ENCODE peak calls at places on chromosome 12, in seven cellular contexts. P is fibroblast of pulmonary artery; D is WTC11; T is MCF 10A; N is CD8-positive, alpha-beta T cell; U is PC-9; B is heart right ventricle. C is an unnamed sample.

GRCh38 chr12:14756331-14757143 is 46.7 kb downstream of the WBP11 start:
- DNase-seq in B (no peak), N (no peak), P (peak; percentile 20), T (no peak), D (peak; percentile 64), U (no peak), C (no peak)

GRCh38 chr12:87756721-87757120 is 272.5 kb downstream of the C12orf50 start:
- DNase-seq in D (no peak), U (no peak), B (no peak), N (no peak), T (peak; percentile 56), P (peak; percentile 38), C (no peak)

GRCh38 chr12:22100952-22101748 is 55.1 kb downstream of the CMAS start:
- DNase-seq in B (peak; percentile 54), N (peak; percentile 8), U (peak; percentile 11), P (peak; percentile 85), T (peak; percentile 82), D (peak; percentile 44), C (no peak)

GRCh38 chr12:111428728-111429175 is 23.0 kb downstream of the SH2B3 start:
- DNase-seq in N (no peak), B (peak; percentile 83), P (peak; percentile 36), T (no peak), U (no peak), D (no peak), C (no peak)

GRCh38 chr12:42346603-42347002 is 20.6 kb downstream of the PPHLN1 start:
- DNase-seq in U (no peak), T (no peak), N (no peak), B (no peak), D (no peak), P (no peak), C (no peak)

GRCh38 chr12:76144253-76144564 is 59.7 kb upstream of the NAP1L1 start:
- DNase-seq in N (peak; percentile 11), U (peak; percentile 10), B (no peak), P (peak; percentile 74), D (no peak), T (peak; percentile 30), C (no peak)

GRCh38 chr12:9910716-9911421 is 21.3 kb downstream of the CLEC2A start:
- DNase-seq in U (no peak), P (no peak), D (no peak), N (no peak), T (peak; percentile 35), B (no peak), C (no peak)

GRCh38 chr12:51855586-51856428 is 7.3 kb upstream of the FIGNL2 start:
- DNase-seq in U (no peak), T (no peak), P (peak; percentile 35), D (peak; percentile 88), N (no peak), B (peak; percentile 49), C (no peak)

GRCh38 chr12:42039146-42039545 is 105.5 kb downstream of the GXYLT1 start:
- DNase-seq in N (no peak), U (no peak), D (no peak), P (peak; percentile 58), B (no peak), T (peak; percentile 83), C (no peak)

GRCh38 chr12:127810026-127810425 is 456.9 kb upstream of the TMEM132C start:
- DNase-seq in D (no peak), T (peak; percentile 35), U (no peak), N (no peak), P (peak; percentile 63), B (no peak), C (peak; percentile 53)
- TF ChIP-seq CTCF in D (no peak), T (no peak), U (no peak), N (no peak), P (no peak), B (no peak), C (no peak)

GRCh38 chr12:131829351-131829794 is 1.2 kb downstream of the MMP17 start:
- DNase-seq in D (no peak), P (no peak), U (no peak), N (no peak), B (no peak), T (peak; percentile 30), C (no peak)

GRCh38 chr12:131831021-131831571 is 2.9 kb downstream of the MMP17 start:
- DNase-seq in N (no peak), P (peak; percentile 22), D (peak; percentile 38), B (no peak), T (peak; percentile 33), U (peak; percentile 38), C (no peak)

GRCh38 chr12:131829795-131830334 is 1.7 kb downstream of the MMP17 start:
- DNase-seq in D (no peak), T (no peak), U (no peak), P (no peak), N (no peak), B (no peak), C (no peak)

GRCh38 chr12:131831635-131832041 is 3.4 kb downstream of the MMP17 start:
- DNase-seq in T (peak; percentile 54), U (peak; percentile 23), P (peak; percentile 82), D (no peak), N (no peak), B (no peak), C (peak; percentile 91)

DNA sequence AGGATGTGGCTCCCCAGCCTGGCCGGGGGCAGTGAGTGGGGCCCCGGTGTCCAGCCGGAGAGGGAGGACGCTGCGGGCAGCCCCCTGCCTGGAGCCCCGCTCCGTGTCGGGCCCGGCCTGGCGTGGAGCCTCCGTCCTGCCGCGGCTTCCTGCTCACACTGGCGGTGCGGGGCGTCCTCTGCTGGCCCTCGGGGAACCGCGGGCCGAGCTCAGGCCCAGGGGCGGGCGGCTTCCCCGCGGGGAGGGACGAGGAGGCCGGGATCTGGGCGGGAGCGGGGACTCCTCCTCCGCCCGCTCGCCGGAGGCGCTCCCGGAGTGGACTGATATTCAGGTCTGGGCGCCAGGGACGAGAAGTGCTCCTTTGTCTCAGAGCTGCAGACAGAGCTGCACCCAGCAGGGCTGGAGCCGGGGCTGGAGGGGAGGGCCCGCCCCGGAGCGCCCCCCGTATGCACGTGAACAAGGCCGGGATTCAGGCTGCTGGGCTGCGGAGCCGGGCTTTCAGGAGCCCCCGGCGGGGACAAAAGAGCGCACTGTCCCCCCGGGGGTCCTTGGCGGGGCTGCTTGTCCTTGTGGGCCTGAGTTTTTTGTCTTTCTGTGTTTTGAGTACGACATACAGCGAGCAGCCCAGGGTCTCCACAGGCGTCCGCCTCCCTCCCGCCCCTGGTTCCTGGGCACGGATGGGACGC is 2.3 kb downstream of the MMP17 start:
- DNase-seq in N (no peak), T (peak; percentile 80), D (peak; percentile 67), U (peak; percentile 91), B (peak; percentile 74), P (peak; percentile 88), C (peak; percentile 66)
- TF ChIP-seq CTCF in N (no peak), T (peak; percentile 83), D (no peak), U (peak; percentile 60), B (peak; percentile 59), P (peak; percentile 31), C (peak; percentile 59)

GRCh38 chr12:106774808-106775524 is 484 bp downstream of the RIC8B start:
- DNase-seq in N (peak; percentile 3), P (no peak), B (no peak), T (peak; percentile 2), D (no peak), U (no peak), C (no peak)

GRCh38 chr12:106771425-106771824 is 3.1 kb upstream of the RIC8B start:
- DNase-seq in U (no peak), B (no peak), N (no peak), T (no peak), D (no peak), P (no peak), C (no peak)

GRCh38 chr12:106776897-106777296 is 2.4 kb downstream of the RIC8B start:
- DNase-seq in D (no peak), B (no peak), N (no peak), P (no peak), U (no peak), T (no peak), C (no peak)

GRCh38 chr12:106773945-106774807 is at the start of gene RIC8B:
- DNase-seq in U (peak; percentile 93), P (peak; percentile 99), N (peak; percentile 74), T (peak; percentile 99), B (peak; percentile 98), D (peak; percentile 97), C (peak; percentile 95)

GRCh38 chr12:106773286-106773685 is 1.2 kb upstream of the RIC8B start:
- DNase-seq in N (no peak), T (no peak), U (no peak), B (no peak), P (no peak), D (no peak), C (no peak)
- TF ChIP-seq CTCF in N (no peak), T (no peak), U (no peak), B (no peak), P (no peak), D (no peak), C (no peak)

DNA sequence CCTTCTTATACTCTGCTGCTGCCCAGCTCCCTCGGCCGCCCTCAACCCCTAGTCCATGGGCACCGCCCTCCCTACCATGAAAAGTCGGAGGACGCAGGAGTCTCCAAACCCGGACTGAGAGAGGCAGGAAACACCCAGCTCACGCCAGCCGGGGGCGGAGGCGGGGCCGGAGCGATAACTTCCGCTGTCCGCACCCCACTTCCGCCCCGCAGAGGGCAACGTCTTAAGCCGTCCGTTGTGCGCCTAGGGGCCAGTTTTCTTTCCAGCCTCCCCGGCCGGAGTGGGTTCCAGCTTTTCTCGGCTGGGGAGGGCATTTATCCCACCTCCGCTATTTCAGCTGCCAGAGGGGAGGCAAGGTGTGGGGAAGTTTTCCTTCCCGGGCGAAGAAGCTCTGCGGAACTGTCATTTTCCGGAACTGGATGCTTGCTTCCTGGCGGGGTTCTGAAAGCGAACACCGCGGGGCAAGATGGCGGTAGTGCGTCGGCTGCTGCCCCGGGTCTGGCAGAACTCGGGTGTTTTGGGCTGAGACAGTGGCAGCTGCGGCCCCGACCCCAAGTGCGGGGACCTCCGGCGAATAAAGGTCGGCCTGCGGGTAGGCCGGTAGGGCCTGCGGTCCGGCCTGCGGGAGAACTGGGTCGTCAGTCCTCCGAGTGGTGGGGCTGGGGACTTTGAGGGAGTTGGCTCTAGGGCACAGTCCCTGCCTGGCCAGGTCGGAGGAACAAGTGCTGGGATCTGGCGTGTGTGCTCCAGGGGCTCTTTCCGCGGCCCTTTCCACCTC is at the start of the genes KCTD10 and UBE3B:
- DNase-seq in U (peak; percentile 85), N (peak; percentile 83), D (peak; percentile 89), B (peak; percentile 91), T (peak; percentile 88), P (peak; percentile 93), C (peak; percentile 84)
- TF ChIP-seq CTCF in U (no peak), N (no peak), D (no peak), B (peak; percentile 16), T (no peak), P (no peak), C (no peak)

GRCh38 chr12:100738086-100738485 is 56.5 kb upstream of the ANO4 start:
- DNase-seq in T (no peak), B (no peak), N (no peak), U (no peak), P (no peak), D (no peak), C (no peak)
- TF ChIP-seq CTCF in T (no peak), B (no peak), N (no peak), U (no peak), P (no peak), D (no peak), C (no peak)